ENCODE peak calls at places on chromosomes 1 and 21, in six cellular contexts. U is body of pancreas, J is esophagus squamous epithelium, O is omental fat pad, T is astrocyte of the cerebellum, M is mesothelial cell of epicardium. I is an unnamed sample.
A peak's percentile ranks its signal among the peaks of the same experiment; 100 is the strongest.

GRCh38 chr1:163656367-163656766 is 334.6 kb downstream of the NUF2 start:
- DNase-seq in T (no peak), O (no peak), M (no peak), U (no peak), J (no peak), I (no peak)

GRCh38 chr1:220734571-220735326 is 13.4 kb upstream of the MTARC2 start:
- DNase-seq in O (no peak), T (peak; percentile 54), U (no peak), J (no peak), M (no peak), I (no peak)

GRCh38 chr21:44892536-44893277 is 19.2 kb upstream of the PTTG1IP start:
- DNase-seq in U (peak; percentile 65), T (no peak), J (no peak), O (peak; percentile 58), M (peak; percentile 75), I (no peak)

GRCh38 chr1:68808351-68808750 is 311.5 kb upstream of the DEPDC1 start:
- DNase-seq in T (no peak), U (no peak), M (no peak), O (no peak), J (no peak), I (no peak)

GRCh38 chr1:90730247-90731022 is 13.3 kb upstream of the BARHL2 start:
- DNase-seq in M (no peak), O (no peak), J (no peak), U (no peak), T (no peak), I (no peak)

GRCh38 chr1:192984058-192984457 is 75.1 kb downstream of the UCHL5 start:
- DNase-seq in O (no peak), T (no peak), U (no peak), M (no peak), J (no peak), I (no peak)

GRCh38 chr1:172918478-172918877 is 132.3 kb downstream of the TNFSF18 start:
- DNase-seq in T (no peak), U (no peak), M (no peak), O (no peak), J (no peak), I (no peak)

GRCh38 chr1:21552715-21553114 is 43.5 kb downstream of the ALPL start:
- DNase-seq in J (no peak), T (peak; percentile 92), O (no peak), M (no peak), U (no peak), I (no peak)

GRCh38 chr1:53271446-53272090 is 33.2 kb upstream of the MAGOH start:
- DNase-seq in M (no peak), T (no peak), J (no peak), U (no peak), O (no peak), I (no peak)

GRCh38 chr1:241717975-241718374 is 65.9 kb downstream of the WDR64 start:
- DNase-seq in T (no peak), U (no peak), J (no peak), O (no peak), M (no peak), I (no peak)

GRCh38 chr1:241716915-241717651 is 65.0 kb downstream of the WDR64 start:
- DNase-seq in T (no peak), J (no peak), M (no peak), O (no peak), U (no peak), I (no peak)

GRCh38 chr1:241721011-241721410 is 68.9 kb downstream of the WDR64 start:
- DNase-seq in O (no peak), T (no peak), J (no peak), U (no peak), M (no peak), I (no peak)

GRCh38 chr1:241724741-241725356 is 72.8 kb downstream of the WDR64 start:
- DNase-seq in T (no peak), J (no peak), M (no peak), U (no peak), O (no peak), I (no peak)

DNA sequence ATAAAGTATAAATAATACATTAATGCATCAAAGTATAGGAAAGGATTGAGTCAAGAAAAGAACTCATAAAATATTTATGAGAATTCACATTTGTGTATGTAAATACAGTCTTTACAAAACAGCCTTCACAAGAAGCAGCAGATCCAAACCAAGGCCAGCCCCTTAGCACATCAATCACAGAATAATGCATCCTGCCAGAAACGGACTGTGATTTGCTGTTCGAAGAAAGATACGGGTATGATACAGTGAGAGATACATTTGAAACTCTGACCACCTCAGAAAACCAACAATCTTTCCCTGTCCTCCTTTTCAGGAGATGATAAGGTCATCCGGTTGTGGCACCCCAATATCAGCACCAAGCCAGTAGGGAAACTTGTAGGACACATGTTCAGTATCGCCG is 70.9 kb downstream of the WDR64 start:
- DNase-seq in U (no peak), O (no peak), M (no peak), J (no peak), T (no peak), I (no peak)
- TF ChIP-seq CTCF in U (no peak), O (no peak), M (no peak), J (no peak), T (no peak), I (no peak)

GRCh38 chr1:39653546-39654031 is 14.1 kb upstream of the HEYL start:
- DNase-seq in U (peak; percentile 83), J (no peak), M (peak; percentile 82), O (peak; percentile 68), T (peak; percentile 53), I (peak; percentile 80)
- TF ChIP-seq CTCF in U (peak; percentile 91), J (peak; percentile 93), M (peak; percentile 83), O (no peak), T (peak; percentile 87), I (peak; percentile 97)

DNA sequence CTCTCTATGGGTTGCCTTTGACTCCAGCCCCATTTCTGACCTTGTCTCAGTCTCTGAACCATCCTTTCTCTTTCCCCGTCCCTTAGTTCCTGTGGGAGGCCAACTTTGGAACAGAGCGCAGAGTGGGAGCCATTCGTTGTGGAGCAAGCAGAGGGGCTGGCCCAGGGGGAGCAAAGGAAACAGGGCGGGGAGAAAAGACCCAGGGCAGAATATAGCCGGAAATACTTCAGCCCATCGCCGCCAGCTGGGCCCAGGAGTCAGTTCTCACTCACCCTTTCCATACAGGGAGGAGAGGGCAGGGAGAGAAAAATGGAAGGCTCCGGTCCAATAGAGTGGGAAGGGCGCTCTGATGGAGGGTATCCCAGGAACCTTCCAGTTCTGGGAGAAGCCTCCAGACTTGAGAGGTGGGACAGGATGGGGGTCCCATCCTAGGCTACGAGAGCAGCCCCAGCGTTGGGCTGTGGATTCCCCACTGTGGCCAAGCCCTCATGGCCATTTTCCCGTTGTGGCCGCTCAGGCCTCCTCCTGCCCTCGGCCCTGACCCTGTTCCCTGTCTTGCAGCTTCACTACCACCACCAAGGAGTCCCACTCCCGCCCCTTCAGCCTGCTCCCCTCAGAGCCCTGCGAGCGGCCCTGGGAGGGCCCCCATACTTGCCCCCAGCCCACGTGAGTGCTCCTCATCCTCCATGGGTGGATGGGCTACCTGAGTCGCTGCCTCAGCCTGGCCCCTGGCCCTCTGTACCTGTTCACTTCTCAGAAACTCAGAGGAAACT is 10.9 kb downstream of the PEAR1 start:
- DNase-seq in T (no peak), O (no peak), M (no peak), U (no peak), J (no peak), I (no peak)
- TF ChIP-seq CTCF in T (no peak), O (no peak), M (no peak), U (no peak), J (no peak), I (no peak)

GRCh38 chr1:11493972-11494655 is 15.2 kb downstream of the DISP3 start:
- DNase-seq in M (no peak), J (no peak), U (no peak), T (no peak), O (no peak), I (no peak)

GRCh38 chr1:11492235-11492634 is 13.3 kb downstream of the DISP3 start:
- DNase-seq in O (no peak), T (no peak), U (no peak), M (no peak), J (no peak), I (no peak)

GRCh38 chr1:11498956-11499824 is 20.2 kb downstream of the DISP3 start:
- DNase-seq in O (no peak), T (no peak), J (no peak), U (no peak), M (no peak), I (no peak)

GRCh38 chr1:11496551-11497080 is 17.7 kb downstream of the DISP3 start:
- DNase-seq in M (no peak), T (no peak), O (no peak), J (no peak), U (no peak), I (no peak)

GRCh38 chr1:11495579-11495978 is 16.6 kb downstream of the DISP3 start:
- DNase-seq in M (no peak), T (no peak), O (no peak), J (no peak), U (no peak), I (no peak)
- TF ChIP-seq CTCF in M (no peak), T (no peak), O (no peak), J (no peak), U (no peak), I (no peak)